ENCODE peak calls at places on chromosome 15, in six cellular contexts. One of them, this sample, is unnamed.
A peak's percentile ranks its signal among the peaks of the same experiment; 100 is the strongest.

GRCh38 chr15:88032787-88033186 is 223.8 kb downstream of the NTRK3 start:
- DNase-seq in neural progenitor cell: no peak
- DNase-seq in cardiac fibroblast: no peak
- DNase-seq in hepatocyte: no peak
- DNase-seq in EL: peak; percentile 64
- DNase-seq in fibroblast of villous mesenchyme: no peak
- DNase-seq in this sample: no peak

GRCh38 chr15:70508561-70509281 is 254.6 kb downstream of the UACA start:
- DNase-seq in neural progenitor cell: peak; percentile 23
- DNase-seq in cardiac fibroblast: peak; percentile 93
- DNase-seq in hepatocyte: peak; percentile 79
- DNase-seq in EL: peak; percentile 91
- DNase-seq in fibroblast of villous mesenchyme: peak; percentile 76
- DNase-seq in this sample: peak; percentile 86

GRCh38 chr15:29889545-29890329 is 67.5 kb upstream of the TJP1 start:
- DNase-seq in neural progenitor cell: no peak
- DNase-seq in cardiac fibroblast: peak; percentile 8
- DNase-seq in hepatocyte: no peak
- DNase-seq in EL: peak; percentile 8
- DNase-seq in fibroblast of villous mesenchyme: no peak
- DNase-seq in this sample: peak; percentile 12

GRCh38 chr15:55403531-55403930 is 4.6 kb downstream of the CCPG1 start:
- DNase-seq in neural progenitor cell: no peak
- DNase-seq in cardiac fibroblast: peak; percentile 55
- DNase-seq in hepatocyte: peak; percentile 7
- DNase-seq in EL: peak; percentile 6
- DNase-seq in fibroblast of villous mesenchyme: peak; percentile 71
- DNase-seq in this sample: peak; percentile 67

GRCh38 chr15:36731025-36731424 is 151.6 kb downstream of the CDIN1 start:
- DNase-seq in neural progenitor cell: no peak
- DNase-seq in cardiac fibroblast: no peak
- DNase-seq in hepatocyte: no peak
- DNase-seq in EL: no peak
- DNase-seq in fibroblast of villous mesenchyme: no peak
- DNase-seq in this sample: no peak

GRCh38 chr15:30926161-30926560 is 22.4 kb downstream of the FAN1 start:
- DNase-seq in neural progenitor cell: no peak
- DNase-seq in cardiac fibroblast: no peak
- DNase-seq in hepatocyte: no peak
- DNase-seq in EL: no peak
- DNase-seq in fibroblast of villous mesenchyme: no peak
- DNase-seq in this sample: no peak

GRCh38 chr15:36598529-36599177 is 19.2 kb downstream of the CDIN1 start:
- DNase-seq in neural progenitor cell: no peak
- DNase-seq in cardiac fibroblast: no peak
- DNase-seq in hepatocyte: no peak
- DNase-seq in EL: no peak
- DNase-seq in fibroblast of villous mesenchyme: peak; percentile 43
- DNase-seq in this sample: peak; percentile 53

GRCh38 chr15:42608110-42608531 is 32.7 kb downstream of the STARD9 start:
- DNase-seq in neural progenitor cell: no peak
- DNase-seq in cardiac fibroblast: peak; percentile 12
- DNase-seq in hepatocyte: no peak
- DNase-seq in EL: no peak
- DNase-seq in fibroblast of villous mesenchyme: peak; percentile 48
- DNase-seq in this sample: no peak

GRCh38 chr15:37581866-37582532 is 352.4 kb upstream of the TMCO5A start:
- DNase-seq in neural progenitor cell: no peak
- DNase-seq in cardiac fibroblast: no peak
- DNase-seq in hepatocyte: no peak
- DNase-seq in EL: no peak
- DNase-seq in fibroblast of villous mesenchyme: no peak
- DNase-seq in this sample: no peak

GRCh38 chr15:95663156-95663831 is 667.2 kb upstream of the NR2F2 start:
- DNase-seq in neural progenitor cell: no peak
- DNase-seq in cardiac fibroblast: peak; percentile 66
- DNase-seq in hepatocyte: no peak
- DNase-seq in EL: peak; percentile 41
- DNase-seq in fibroblast of villous mesenchyme: peak; percentile 35
- DNase-seq in this sample: no peak

GRCh38 chr15:67107014-67107812 is 41.8 kb downstream of the SMAD3 start:
- DNase-seq in neural progenitor cell: no peak
- DNase-seq in cardiac fibroblast: peak; percentile 99
- DNase-seq in hepatocyte: peak; percentile 89
- DNase-seq in EL: peak; percentile 99
- DNase-seq in fibroblast of villous mesenchyme: peak; percentile 99
- DNase-seq in this sample: peak; percentile 99

GRCh38 chr15:79492065-79492464 is 59.9 kb downstream of the MINAR1 start:
- DNase-seq in neural progenitor cell: no peak
- DNase-seq in cardiac fibroblast: no peak
- DNase-seq in hepatocyte: no peak
- DNase-seq in EL: no peak
- DNase-seq in fibroblast of villous mesenchyme: no peak
- DNase-seq in this sample: no peak

GRCh38 chr15:37101634-37102314 is 1.4 kb upstream of the MEIS2 start:
- DNase-seq in neural progenitor cell: peak; percentile 92
- DNase-seq in cardiac fibroblast: peak; percentile 78
- DNase-seq in hepatocyte: peak; percentile 85
- DNase-seq in EL: peak; percentile 87
- DNase-seq in fibroblast of villous mesenchyme: peak; percentile 79
- DNase-seq in this sample: peak; percentile 82

GRCh38 chr15:45618813-45619212 is 16.0 kb upstream of the SQOR start:
- DNase-seq in neural progenitor cell: peak; percentile 51
- DNase-seq in cardiac fibroblast: no peak
- DNase-seq in hepatocyte: no peak
- DNase-seq in EL: no peak
- DNase-seq in fibroblast of villous mesenchyme: no peak
- DNase-seq in this sample: no peak

GRCh38 chr15:44340410-44340809 is 51.9 kb downstream of the GOLM2 start:
- DNase-seq in neural progenitor cell: no peak
- DNase-seq in cardiac fibroblast: peak; percentile 85
- DNase-seq in hepatocyte: peak; percentile 6
- DNase-seq in EL: peak; percentile 88
- DNase-seq in fibroblast of villous mesenchyme: peak; percentile 71
- DNase-seq in this sample: peak; percentile 80

GRCh38 chr15:79179108-79179561 is 88.6 kb upstream of the RASGRF1 start:
- DNase-seq in neural progenitor cell: no peak
- DNase-seq in cardiac fibroblast: peak; percentile 6
- DNase-seq in hepatocyte: peak; percentile 89
- DNase-seq in EL: peak; percentile 71
- DNase-seq in fibroblast of villous mesenchyme: peak; percentile 60
- DNase-seq in this sample: peak; percentile 19

GRCh38 chr15:99692825-99693224 is 40.4 kb downstream of the LYSMD4 start:
- DNase-seq in neural progenitor cell: no peak
- DNase-seq in cardiac fibroblast: no peak
- DNase-seq in hepatocyte: no peak
- DNase-seq in EL: peak; percentile 67
- DNase-seq in fibroblast of villous mesenchyme: no peak
- DNase-seq in this sample: no peak

GRCh38 chr15:98025237-98025636 is 64.7 kb downstream of the ARRDC4 start:
- DNase-seq in neural progenitor cell: no peak
- DNase-seq in cardiac fibroblast: peak; percentile 67
- DNase-seq in hepatocyte: no peak
- DNase-seq in EL: peak; percentile 69
- DNase-seq in fibroblast of villous mesenchyme: peak; percentile 3
- DNase-seq in this sample: no peak

GRCh38 chr15:40902605-40903561 is 8.6 kb downstream of the VPS18 start:
- DNase-seq in neural progenitor cell: peak; percentile 2
- DNase-seq in cardiac fibroblast: peak; percentile 28
- DNase-seq in hepatocyte: no peak
- DNase-seq in EL: no peak
- DNase-seq in fibroblast of villous mesenchyme: peak; percentile 50
- DNase-seq in this sample: no peak

GRCh38 chr15:70586241-70586640 is 177.1 kb downstream of the UACA start:
- DNase-seq in neural progenitor cell: no peak
- DNase-seq in cardiac fibroblast: no peak
- DNase-seq in hepatocyte: no peak
- DNase-seq in EL: no peak
- DNase-seq in fibroblast of villous mesenchyme: no peak
- DNase-seq in this sample: no peak

GRCh38 chr15:73567022-73567421 is 66.2 kb downstream of the NPTN start:
- DNase-seq in neural progenitor cell: no peak
- DNase-seq in cardiac fibroblast: no peak
- DNase-seq in hepatocyte: no peak
- DNase-seq in EL: no peak
- DNase-seq in fibroblast of villous mesenchyme: no peak
- DNase-seq in this sample: no peak

GRCh38 chr15:100114526-100114925 is 227.2 kb downstream of the ADAMTS17 start:
- DNase-seq in neural progenitor cell: peak; percentile 70
- DNase-seq in cardiac fibroblast: peak; percentile 45
- DNase-seq in hepatocyte: no peak
- DNase-seq in EL: peak; percentile 15
- DNase-seq in fibroblast of villous mesenchyme: peak; percentile 76
- DNase-seq in this sample: peak; percentile 66

GRCh38 chr15:85073556-85074194 is 92.0 kb downstream of the PDE8A start:
- DNase-seq in neural progenitor cell: no peak
- DNase-seq in cardiac fibroblast: peak; percentile 17
- DNase-seq in hepatocyte: no peak
- DNase-seq in EL: peak; percentile 25
- DNase-seq in fibroblast of villous mesenchyme: peak; percentile 13
- DNase-seq in this sample: no peak

GRCh38 chr15:38193496-38193895 is 59.1 kb upstream of the SPRED1 start:
- DNase-seq in neural progenitor cell: no peak
- DNase-seq in cardiac fibroblast: peak; percentile 16
- DNase-seq in hepatocyte: no peak
- DNase-seq in EL: peak; percentile 41
- DNase-seq in fibroblast of villous mesenchyme: peak; percentile 29
- DNase-seq in this sample: peak; percentile 44

GRCh38 chr15:62561572-62561970 is 396.5 kb upstream of the C2CD4B start:
- DNase-seq in neural progenitor cell: no peak
- DNase-seq in cardiac fibroblast: no peak
- DNase-seq in hepatocyte: no peak
- DNase-seq in EL: no peak
- DNase-seq in fibroblast of villous mesenchyme: no peak
- DNase-seq in this sample: no peak

GRCh38 chr15:60914360-60914759 is 314.7 kb downstream of the RORA start:
- DNase-seq in neural progenitor cell: no peak
- DNase-seq in cardiac fibroblast: peak; percentile 18
- DNase-seq in hepatocyte: no peak
- DNase-seq in EL: no peak
- DNase-seq in fibroblast of villous mesenchyme: no peak
- DNase-seq in this sample: no peak

GRCh38 chr15:91787198-91787597 is 66.3 kb upstream of the SLCO3A1 start:
- DNase-seq in neural progenitor cell: no peak
- DNase-seq in cardiac fibroblast: no peak
- DNase-seq in hepatocyte: no peak
- DNase-seq in EL: no peak
- DNase-seq in fibroblast of villous mesenchyme: no peak
- DNase-seq in this sample: no peak

GRCh38 chr15:80769471-80770355 is 9.5 kb upstream of the CEMIP start:
- DNase-seq in neural progenitor cell: no peak
- DNase-seq in cardiac fibroblast: no peak
- DNase-seq in hepatocyte: no peak
- DNase-seq in EL: no peak
- DNase-seq in fibroblast of villous mesenchyme: no peak
- DNase-seq in this sample: no peak

GRCh38 chr15:101043911-101044624 is 124.9 kb downstream of the LRRK1 start:
- DNase-seq in neural progenitor cell: no peak
- DNase-seq in cardiac fibroblast: no peak
- DNase-seq in hepatocyte: no peak
- DNase-seq in EL: no peak
- DNase-seq in fibroblast of villous mesenchyme: no peak
- DNase-seq in this sample: no peak

GRCh38 chr15:31461911-31462480 is 135.4 kb downstream of the KLF13 start:
- DNase-seq in neural progenitor cell: no peak
- DNase-seq in cardiac fibroblast: no peak
- DNase-seq in hepatocyte: no peak
- DNase-seq in EL: no peak
- DNase-seq in fibroblast of villous mesenchyme: no peak
- DNase-seq in this sample: no peak

GRCh38 chr15:85407421-85408269 is 27.2 kb downstream of the AKAP13 start:
- DNase-seq in neural progenitor cell: no peak
- DNase-seq in cardiac fibroblast: peak; percentile 86
- DNase-seq in hepatocyte: peak; percentile 37
- DNase-seq in EL: peak; percentile 91
- DNase-seq in fibroblast of villous mesenchyme: peak; percentile 76
- DNase-seq in this sample: peak; percentile 89

This sample was measured in astrocyte of the spinal cord.